ENCODE peak calls at places on chromosomes 13 and 19, in six cellular contexts. H is T-helper 2 cell treated with Interferon-gamma antibody and Interleukin-4, amounts not matched to agents 5 μg/mL and 100 μg/mL, for 36 hours; D is EL; R is T follicular helper cell; A is SK-MEL-5; Z is cardiac fibroblast. B is an unnamed sample.

GRCh38 chr19:34044011-34044410 is 128.3 kb upstream of the LSM14A start:
- DNase-seq in H (no peak), D (no peak), R (no peak), A (no peak), Z (no peak), B (no peak)

GRCh38 chr13:110472904-110473563 is 88.5 kb downstream of the RAB20 start:
- DNase-seq in H (no peak), D (no peak), R (no peak), A (no peak), Z (no peak), B (no peak)

GRCh38 chr13:24741016-24741662 is 22.8 kb upstream of the RNF17 start:
- DNase-seq in H (no peak), D (no peak), R (no peak), A (peak; percentile 67), Z (no peak), B (no peak)

GRCh38 chr13:87671031-87671823 is at the start of gene SLITRK5:
- DNase-seq in H (peak; percentile 57), D (peak; percentile 28), R (no peak), A (peak; percentile 85), Z (peak; percentile 47), B (peak; percentile 17)

GRCh38 chr13:94596575-94596971 is 621 bp upstream of the TGDS start:
- DNase-seq in H (no peak), D (no peak), R (no peak), A (no peak), Z (no peak), B (no peak)

GRCh38 chr19:33674575-33675367 is 53.0 kb downstream of the CHST8 start:
- DNase-seq in H (no peak), D (no peak), R (no peak), A (no peak), Z (no peak), B (no peak)

GRCh38 chr13:30865131-30866009 is 40.7 kb upstream of the MEDAG start:
- DNase-seq in H (peak; percentile 34), D (peak; percentile 91), R (peak; percentile 16), A (peak; percentile 90), Z (peak; percentile 95), B (peak; percentile 34)

GRCh38 chr19:42323852-42324654 is 1.4 kb upstream of the MEGF8 start:
- DNase-seq in H (peak; percentile 19), D (peak; percentile 26), R (no peak), A (no peak), Z (no peak), B (no peak)

GRCh38 chr13:103203750-103204330 is 137.6 kb upstream of the SLC10A2 start:
- DNase-seq in H (no peak), D (no peak), R (no peak), A (no peak), Z (no peak), B (no peak)

GRCh38 chr19:1261512-1261862 is 7.6 kb upstream of the CIRBP start:
- DNase-seq in H (no peak), D (no peak), R (no peak), A (no peak), Z (no peak), B (no peak)

GRCh38 chr13:20118268-20119140 is 42.3 kb downstream of the GJA3 start:
- DNase-seq in H (no peak), D (peak; percentile 47), R (no peak), A (peak; percentile 41), Z (peak; percentile 53), B (peak; percentile 57)

GRCh38 chr19:29678484-29679106 is 13.3 kb downstream of the PLEKHF1 start:
- DNase-seq in H (no peak), D (no peak), R (no peak), A (no peak), Z (no peak), B (no peak)

GRCh38 chr13:93794197-93794885 is 567.7 kb downstream of the GPC6 start:
- DNase-seq in H (peak; percentile 57), D (no peak), R (no peak), A (no peak), Z (no peak), B (no peak)

GRCh38 chr19:12786149-12786870 is 5.0 kb upstream of the JUNB start:
- DNase-seq in H (no peak), D (no peak), R (no peak), A (no peak), Z (no peak), B (no peak)

GRCh38 chr19:40610396-40611064 is 9.4 kb downstream of the LTBP4 start:
- DNase-seq in H (peak; percentile 52), D (no peak), R (peak; percentile 64), A (no peak), Z (no peak), B (peak; percentile 70)

GRCh38 chr13:48594080-48594815 is 59.5 kb upstream of the CYSLTR2 start:
- DNase-seq in H (no peak), D (no peak), R (no peak), A (no peak), Z (no peak), B (no peak)